ENCODE peak calls at places on chromosomes 5 and 9, in nine cellular contexts. J, O, N, A, F, K, D, C and V are unnamed samples.

GRCh38 chr5:57499262-57500050 is 16.8 kb upstream of the ACTBL2 start:
- DNase-seq in J (peak), O (peak), N (peak), A (no peak), F (peak), K (peak), D (peak), C (peak), V (no peak)

GRCh38 chr5:53017794-53018391 is 28.7 kb downstream of the ITGA2 start:
- DNase-seq in J (no peak), O (no peak), N (no peak), A (no peak), F (no peak), K (no peak), D (no peak), C (no peak), V (no peak)

GRCh38 chr9:38355526-38356120 is 36.9 kb upstream of the ALDH1B1 start:
- DNase-seq in J (no peak), O (no peak), N (no peak), A (no peak), F (no peak), K (no peak), D (no peak), C (no peak), V (no peak)

GRCh38 chr9:70160672-70161413 is 97.9 kb upstream of the SMC5 start:
- DNase-seq in J (no peak), O (no peak), N (no peak), A (no peak), F (no peak), K (no peak), D (no peak), C (peak), V (no peak)

GRCh38 chr5:14286574-14287399 is 143.6 kb downstream of the TRIO start:
- DNase-seq in J (no peak), O (no peak), N (no peak), A (no peak), F (no peak), K (no peak), D (no peak), C (no peak), V (no peak)

GRCh38 chr5:14108170-14108996 is 34.8 kb upstream of the TRIO start:
- DNase-seq in J (peak), O (peak), N (peak), A (no peak), F (peak), K (peak), D (peak), C (peak), V (peak)

GRCh38 chr5:150623152-150623877 is 17.1 kb upstream of the SYNPO start:
- DNase-seq in J (no peak), O (no peak), N (no peak), A (no peak), F (no peak), K (no peak), D (no peak), C (no peak), V (no peak)

GRCh38 chr9:16985559-16986348 is 115.3 kb upstream of the BNC2 start:
- DNase-seq in J (peak), O (no peak), N (peak), A (no peak), F (peak), K (peak), D (peak), C (no peak), V (peak)

GRCh38 chr5:158429564-158429963 is 570.6 kb upstream of the CLINT1 start:
- DNase-seq in J (no peak), O (peak), N (no peak), A (no peak), F (no peak), K (no peak), D (no peak), C (no peak), V (no peak)

GRCh38 chr5:77995793-77996409 is 219.8 kb upstream of the TBCA start:
- DNase-seq in J (no peak), O (no peak), N (no peak), A (no peak), F (no peak), K (no peak), D (no peak), C (no peak), V (no peak)

GRCh38 chr5:149141957-149142851 is 911 bp downstream of the ABLIM3 start:
- DNase-seq in J (peak), O (no peak), N (no peak), A (no peak), F (no peak), K (peak), D (peak), C (no peak), V (no peak)

GRCh38 chr5:58794875-58795274 is 212.0 kb downstream of the RAB3C start:
- DNase-seq in J (peak), O (no peak), N (no peak), A (no peak), F (peak), K (no peak), D (no peak), C (no peak), V (no peak)

GRCh38 chr5:75335952-75336624 is 932 bp upstream of the HMGCR start:
- DNase-seq in J (peak), O (peak), N (peak), A (no peak), F (peak), K (peak), D (peak), C (peak), V (peak)

GRCh38 chr9:133230093-133230492 is 21.0 kb upstream of the OBP2B start:
- DNase-seq in J (no peak), O (no peak), N (no peak), A (no peak), F (no peak), K (no peak), D (no peak), C (no peak), V (no peak)

GRCh38 chr5:119743927-119744326 is 114.6 kb downstream of the FAM170A start:
- DNase-seq in J (peak), O (peak), N (peak), A (no peak), F (peak), K (peak), D (peak), C (peak), V (no peak)

GRCh38 chr9:134942421-134943119 is 24.9 kb upstream of the FCN1 start:
- DNase-seq in J (no peak), O (no peak), N (no peak), A (no peak), F (no peak), K (peak), D (no peak), C (no peak), V (no peak)

GRCh38 chr5:172133359-172134029 is 54.5 kb downstream of the STK10 start:
- DNase-seq in J (peak), O (peak), N (peak), A (no peak), F (peak), K (peak), D (peak), C (no peak), V (peak)

GRCh38 chr5:1204693-1205242 is 3.4 kb downstream of the SLC6A19 start:
- DNase-seq in J (peak), O (peak), N (peak), A (no peak), F (peak), K (peak), D (peak), C (peak), V (no peak)

GRCh38 chr9:88523056-88523455 is 11.9 kb upstream of the NXNL2 start:
- DNase-seq in J (no peak), O (peak), N (peak), A (no peak), F (peak), K (peak), D (peak), C (no peak), V (no peak)

GRCh38 chr5:176985516-176985915 is 21.1 kb downstream of the UIMC1 start:
- DNase-seq in J (no peak), O (no peak), N (no peak), A (no peak), F (no peak), K (no peak), D (no peak), C (no peak), V (no peak)

GRCh38 chr5:135034186-135034962 is at the start of gene PITX1:
- DNase-seq in J (peak), O (peak), N (peak), A (no peak), F (no peak), K (peak), D (peak), C (peak), V (peak)

GRCh38 chr5:150651382-150651781 is 9.7 kb upstream of the MYOZ3 start:
- DNase-seq in J (no peak), O (no peak), N (no peak), A (no peak), F (no peak), K (no peak), D (no peak), C (no peak), V (no peak)

GRCh38 chr5:35617435-35618296 is at the start of gene SPEF2:
- DNase-seq in J (peak), O (peak), N (peak), A (peak), F (peak), K (peak), D (peak), C (peak), V (peak)
- H3K4me3 ChIP-seq in J (peak), O (peak), N (peak), A (peak), F (peak), K (peak), D (peak), C (peak), V (peak)

GRCh38 chr9:20684035-20684864 is at the start of gene FOCAD:
- DNase-seq in J (peak), O (peak), N (peak), A (peak), F (peak), K (peak), D (peak), C (peak), V (peak)

GRCh38 chr9:20684865-20685696 is 1.0 kb downstream of the FOCAD start:
- DNase-seq in J (peak), O (peak), N (peak), A (no peak), F (peak), K (peak), D (peak), C (no peak), V (peak)

GRCh38 chr9:20683351-20684034 is 566 bp upstream of the FOCAD start:
- DNase-seq in J (peak), O (peak), N (peak), A (peak), F (peak), K (peak), D (peak), C (peak), V (peak)

GRCh38 chr9:20689833-20690232 is 5.8 kb downstream of the FOCAD start:
- DNase-seq in J (no peak), O (no peak), N (no peak), A (no peak), F (no peak), K (no peak), D (no peak), C (no peak), V (no peak)

DNA sequence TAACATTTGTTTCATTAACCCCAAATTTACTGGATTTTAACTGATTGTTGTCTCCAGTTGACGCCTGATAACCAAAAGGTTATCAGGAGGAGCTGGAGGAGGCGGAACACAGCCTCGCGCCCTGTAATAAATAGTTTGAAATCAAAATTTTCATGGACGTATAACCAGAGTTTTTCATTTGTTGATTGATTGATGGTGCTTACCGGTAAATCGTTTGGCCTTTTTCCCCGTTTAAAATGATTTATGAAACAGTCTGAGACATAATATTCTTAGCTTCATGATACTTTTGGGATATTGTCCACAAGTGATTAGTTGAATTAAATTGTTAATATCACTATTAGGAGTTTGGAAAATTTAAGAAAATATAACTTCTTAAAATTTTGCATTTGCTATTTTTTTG is 1.7 kb downstream of the FOCAD start:
- DNase-seq in J (no peak), O (no peak), N (no peak), A (no peak), F (no peak), K (no peak), D (no peak), C (no peak), V (no peak)
- H3K4me3 ChIP-seq in J (no peak), O (no peak), N (no peak), A (no peak), F (no peak), K (peak), D (peak), C (no peak), V (no peak)

GRCh38 chr5:30368064-30368463 is 825.4 kb upstream of the CDH6 start:
- DNase-seq in J (no peak), O (no peak), N (no peak), A (no peak), F (peak), K (no peak), D (no peak), C (no peak), V (no peak)
- H3K4me3 ChIP-seq in J (no peak), O (no peak), N (no peak), A (no peak), F (no peak), K (no peak), D (no peak), C (no peak), V (no peak)

GRCh38 chr9:21031818-21032203 is 371 bp upstream of the HACD4 start:
- DNase-seq in J (no peak), O (no peak), N (no peak), A (no peak), F (no peak), K (no peak), D (no peak), C (no peak), V (no peak)

GRCh38 chr9:21028476-21028875 is 3.0 kb downstream of the HACD4 start:
- DNase-seq in J (peak), O (no peak), N (no peak), A (no peak), F (no peak), K (peak), D (no peak), C (no peak), V (no peak)

GRCh38 chr9:21031091-21031817 is at the start of gene HACD4:
- DNase-seq in J (peak), O (peak), N (peak), A (peak), F (peak), K (peak), D (peak), C (peak), V (no peak)

GRCh38 chr9:21029661-21030060 is 1.8 kb downstream of the HACD4 start:
- DNase-seq in J (no peak), O (no peak), N (no peak), A (no peak), F (no peak), K (no peak), D (no peak), C (no peak), V (no peak)

GRCh38 chr9:21030389-21031035 is 928 bp downstream of the HACD4 start:
- DNase-seq in J (peak), O (peak), N (peak), A (no peak), F (peak), K (peak), D (peak), C (no peak), V (peak)
- H3K4me3 ChIP-seq in J (no peak), O (no peak), N (peak), A (peak), F (peak), K (peak), D (peak), C (no peak), V (peak)

GRCh38 chr9:96136992-96137665 is 164.8 kb downstream of the HSD17B3 start:
- DNase-seq in J (peak), O (peak), N (peak), A (no peak), F (peak), K (peak), D (peak), C (no peak), V (peak)
- H3K4me3 ChIP-seq in J (no peak), O (no peak), N (peak), A (no peak), F (peak), K (peak), D (no peak), C (no peak), V (peak)

DNA sequence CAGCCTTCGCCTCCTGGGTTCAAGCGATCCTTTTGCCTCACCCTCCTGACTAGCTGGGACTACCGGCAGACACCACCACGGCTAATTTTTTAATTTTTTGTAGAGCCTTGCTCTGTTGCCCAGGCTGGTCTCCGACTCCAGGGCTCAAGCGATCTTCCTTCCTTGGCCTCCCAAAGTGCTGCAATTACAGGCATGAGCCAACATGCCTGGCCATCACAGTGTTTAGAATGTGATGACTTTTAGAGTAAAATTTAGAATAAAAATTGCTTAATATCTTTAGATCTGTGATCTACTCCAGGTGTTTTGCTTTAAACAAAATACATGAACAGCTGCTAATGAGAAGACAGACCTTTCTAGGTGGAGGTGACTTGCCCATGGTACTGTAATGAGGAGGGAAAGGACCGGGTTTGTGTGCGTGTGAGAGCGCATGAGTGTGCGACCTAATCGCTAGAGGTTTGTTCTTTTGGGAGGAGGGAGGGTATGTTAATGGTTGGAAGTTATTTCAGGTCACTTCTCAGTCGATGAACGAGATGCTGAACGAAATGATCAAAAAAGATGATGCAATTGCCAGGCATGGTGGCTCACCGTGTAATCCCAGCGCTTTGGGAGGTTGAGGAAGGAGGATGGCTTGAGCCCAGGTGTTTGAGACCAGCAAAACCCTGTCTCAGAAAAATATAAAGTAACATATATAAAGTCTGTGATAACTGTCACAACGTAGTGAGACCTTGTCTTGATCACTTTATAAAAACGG is 2.0 kb downstream of the CNOT6 start:
- DNase-seq in J (no peak), O (peak), N (no peak), A (no peak), F (no peak), K (no peak), D (no peak), C (no peak), V (no peak)
- H3K4me3 ChIP-seq in J (no peak), O (peak), N (peak), A (no peak), F (no peak), K (peak), D (peak), C (no peak), V (no peak)